ENCODE peak calls at places on chromosome 7, in five cellular contexts. One of them, this sample, is unnamed.

GRCh38 chr7:112262804-112263203 is 56.3 kb downstream of the ZNF277 start:
- DNase-seq in GM12865: no peak
- DNase-seq in HFFc6: no peak
- DNase-seq in astrocyte of the cerebellum: no peak
- DNase-seq in tibial artery: no peak
- DNase-seq in this sample: no peak

GRCh38 chr7:123621707-123622106 is 20.1 kb downstream of the ASB15 start:
- DNase-seq in GM12865: no peak
- DNase-seq in HFFc6: no peak
- DNase-seq in astrocyte of the cerebellum: no peak
- DNase-seq in tibial artery: no peak
- DNase-seq in this sample: no peak

GRCh38 chr7:16652888-16653287 is 6.9 kb downstream of the BZW2 start:
- DNase-seq in GM12865: no peak
- DNase-seq in HFFc6: no peak
- DNase-seq in astrocyte of the cerebellum: no peak
- DNase-seq in tibial artery: no peak
- DNase-seq in this sample: no peak

GRCh38 chr7:69166979-69167516 is 431.2 kb upstream of the AUTS2 start:
- DNase-seq in GM12865: no peak
- DNase-seq in HFFc6: no peak
- DNase-seq in astrocyte of the cerebellum: no peak
- DNase-seq in tibial artery: no peak
- DNase-seq in this sample: no peak

GRCh38 chr7:47937065-47937687 is 11.1 kb downstream of the PKD1L1 start:
- DNase-seq in GM12865: peak
- DNase-seq in HFFc6: no peak
- DNase-seq in astrocyte of the cerebellum: no peak
- DNase-seq in tibial artery: no peak
- DNase-seq in this sample: no peak

GRCh38 chr7:25859732-25860131 is 292.3 kb upstream of the NFE2L3 start:
- DNase-seq in GM12865: no peak
- DNase-seq in HFFc6: no peak
- DNase-seq in astrocyte of the cerebellum: no peak
- DNase-seq in tibial artery: no peak
- DNase-seq in this sample: no peak

GRCh38 chr7:135645296-135645904 is 16.9 kb upstream of the STMP1 start:
- DNase-seq in GM12865: peak
- DNase-seq in HFFc6: peak
- DNase-seq in astrocyte of the cerebellum: peak
- DNase-seq in tibial artery: no peak
- DNase-seq in this sample: no peak

GRCh38 chr7:47846117-47846836 is 102.0 kb downstream of the PKD1L1 start:
- DNase-seq in GM12865: no peak
- DNase-seq in HFFc6: peak
- DNase-seq in astrocyte of the cerebellum: no peak
- DNase-seq in tibial artery: no peak
- DNase-seq in this sample: no peak

GRCh38 chr7:20351901-20352300 is 21.2 kb downstream of the ITGB8 start:
- DNase-seq in GM12865: no peak
- DNase-seq in HFFc6: peak
- DNase-seq in astrocyte of the cerebellum: peak
- DNase-seq in tibial artery: no peak
- DNase-seq in this sample: no peak

GRCh38 chr7:143387156-143387975 is 6.2 kb downstream of the ZYX start:
- DNase-seq in GM12865: no peak
- DNase-seq in HFFc6: no peak
- DNase-seq in astrocyte of the cerebellum: no peak
- DNase-seq in tibial artery: no peak
- DNase-seq in this sample: peak

GRCh38 chr7:103660455-103661371 is 214.7 kb upstream of the SLC26A5 start:
- DNase-seq in GM12865: no peak
- DNase-seq in HFFc6: peak
- DNase-seq in astrocyte of the cerebellum: peak
- DNase-seq in tibial artery: no peak
- DNase-seq in this sample: no peak

GRCh38 chr7:91264083-91264923 is at the start of gene FZD1:
- DNase-seq in GM12865: peak
- DNase-seq in HFFc6: peak
- DNase-seq in astrocyte of the cerebellum: peak
- DNase-seq in tibial artery: peak
- DNase-seq in this sample: peak
- TF ChIP-seq CTCF in GM12865: no peak
- TF ChIP-seq CTCF in HFFc6: peak
- TF ChIP-seq CTCF in astrocyte of the cerebellum: peak
- TF ChIP-seq CTCF in tibial artery: no peak
- TF ChIP-seq CTCF in this sample: no peak

DNA sequence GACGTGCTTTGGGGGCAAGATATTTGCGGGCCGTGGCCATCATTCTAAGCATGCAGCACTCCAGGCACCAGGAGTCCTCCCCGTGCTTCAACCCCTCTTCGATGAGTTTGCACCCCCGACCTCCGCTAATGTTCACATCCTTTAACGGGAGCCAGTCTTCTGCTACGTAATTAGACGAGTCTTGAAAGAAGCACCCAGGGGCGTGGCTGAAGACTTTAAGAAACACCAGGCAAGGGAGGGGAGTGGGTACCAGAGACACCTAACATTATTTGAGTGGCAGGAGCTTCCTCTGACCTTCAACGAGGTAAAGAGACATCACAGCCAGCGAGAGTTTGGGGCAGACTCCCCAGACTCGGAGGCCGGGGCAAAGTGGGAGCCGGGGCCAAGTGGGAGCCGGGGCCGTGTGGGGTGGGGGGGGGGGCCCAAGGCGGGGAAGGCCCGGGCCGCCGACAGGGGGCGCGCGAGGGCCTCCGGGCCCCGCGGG is 31.1 kb upstream of the TOMM7 start:
- DNase-seq in GM12865: peak
- DNase-seq in HFFc6: no peak
- DNase-seq in astrocyte of the cerebellum: no peak
- DNase-seq in tibial artery: no peak
- DNase-seq in this sample: peak
- TF ChIP-seq CTCF in GM12865: peak
- TF ChIP-seq CTCF in HFFc6: no peak
- TF ChIP-seq CTCF in astrocyte of the cerebellum: peak
- TF ChIP-seq CTCF in tibial artery: peak
- TF ChIP-seq CTCF in this sample: no peak

DNA sequence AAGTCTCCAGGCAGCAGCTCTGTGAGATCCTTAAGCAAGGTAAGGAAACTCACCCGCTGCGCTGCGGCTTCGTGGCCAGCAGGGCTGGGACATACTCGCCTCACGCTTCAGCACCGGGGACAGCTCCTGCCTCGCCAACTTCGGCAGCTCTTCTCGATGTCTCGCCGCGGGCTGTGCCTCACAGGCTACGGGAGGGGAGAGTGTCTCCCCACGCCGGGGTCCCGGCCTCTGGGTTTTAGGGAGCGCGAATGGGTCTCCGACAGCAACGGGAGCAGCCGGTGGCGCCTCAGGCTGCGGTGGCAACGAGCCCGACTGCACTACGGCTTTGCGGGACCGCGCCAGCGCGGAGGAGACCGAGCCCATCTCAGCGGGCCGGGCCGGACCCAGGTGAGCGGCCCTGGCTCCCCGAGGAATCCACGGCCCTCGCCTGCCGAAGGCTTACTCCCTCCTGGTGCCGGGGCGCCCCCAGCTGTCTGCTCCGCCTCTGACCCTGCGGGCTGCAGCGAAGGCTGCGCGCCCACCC is 62.4 kb downstream of the LSM5 start:
- DNase-seq in GM12865: peak
- DNase-seq in HFFc6: peak
- DNase-seq in astrocyte of the cerebellum: peak
- DNase-seq in tibial artery: peak
- DNase-seq in this sample: no peak
- TF ChIP-seq CTCF in GM12865: peak
- TF ChIP-seq CTCF in HFFc6: no peak
- TF ChIP-seq CTCF in astrocyte of the cerebellum: peak
- TF ChIP-seq CTCF in tibial artery: peak
- TF ChIP-seq CTCF in this sample: no peak

GRCh38 chr7:50976064-50976463 is 193.4 kb upstream of the GRB10 start:
- DNase-seq in GM12865: no peak
- DNase-seq in HFFc6: no peak
- DNase-seq in astrocyte of the cerebellum: no peak
- DNase-seq in tibial artery: no peak
- DNase-seq in this sample: no peak

GRCh38 chr7:50982626-50983025 is 199.9 kb upstream of the GRB10 start:
- DNase-seq in GM12865: no peak
- DNase-seq in HFFc6: no peak
- DNase-seq in astrocyte of the cerebellum: no peak
- DNase-seq in tibial artery: no peak
- DNase-seq in this sample: no peak

GRCh38 chr7:50978633-50979215 is 196.0 kb upstream of the GRB10 start:
- DNase-seq in GM12865: no peak
- DNase-seq in HFFc6: peak
- DNase-seq in astrocyte of the cerebellum: no peak
- DNase-seq in tibial artery: no peak
- DNase-seq in this sample: no peak

DNA sequence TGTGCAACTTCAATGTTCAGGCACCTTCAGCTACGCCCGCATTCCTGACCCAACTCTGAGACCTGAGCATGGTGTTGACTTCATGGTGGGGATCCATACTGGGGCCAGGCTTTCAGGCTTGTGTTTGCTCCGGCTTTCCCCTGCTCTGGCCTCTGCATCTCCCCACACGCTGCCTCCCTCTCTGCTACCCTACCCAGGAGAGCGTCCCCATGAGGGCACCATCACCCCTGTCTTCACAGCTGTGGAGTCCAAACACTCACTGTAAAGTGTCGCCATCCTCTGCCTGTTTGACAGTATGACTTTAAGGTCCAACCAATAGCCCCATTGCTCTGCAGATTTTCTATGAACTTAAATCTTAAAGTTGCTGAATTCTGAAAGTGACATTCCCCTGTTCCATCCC is 199.0 kb upstream of the GRB10 start:
- DNase-seq in GM12865: no peak
- DNase-seq in HFFc6: no peak
- DNase-seq in astrocyte of the cerebellum: no peak
- DNase-seq in tibial artery: no peak
- DNase-seq in this sample: no peak
- TF ChIP-seq CTCF in GM12865: no peak
- TF ChIP-seq CTCF in HFFc6: no peak
- TF ChIP-seq CTCF in astrocyte of the cerebellum: no peak
- TF ChIP-seq CTCF in tibial artery: no peak
- TF ChIP-seq CTCF in this sample: no peak

GRCh38 chr7:142377567-142377966 is 119.7 kb upstream of the PRSS58 start:
- DNase-seq in GM12865: no peak
- DNase-seq in HFFc6: no peak
- DNase-seq in astrocyte of the cerebellum: no peak
- DNase-seq in tibial artery: no peak
- DNase-seq in this sample: no peak

GRCh38 chr7:142379445-142379844 is 121.6 kb upstream of the PRSS58 start:
- DNase-seq in GM12865: no peak
- DNase-seq in HFFc6: no peak
- DNase-seq in astrocyte of the cerebellum: no peak
- DNase-seq in tibial artery: no peak
- DNase-seq in this sample: no peak

GRCh38 chr7:142372727-142373126 is 114.9 kb upstream of the PRSS58 start:
- DNase-seq in GM12865: no peak
- DNase-seq in HFFc6: no peak
- DNase-seq in astrocyte of the cerebellum: no peak
- DNase-seq in tibial artery: no peak
- DNase-seq in this sample: no peak

GRCh38 chr7:142376356-142376997 is 118.6 kb upstream of the PRSS58 start:
- DNase-seq in GM12865: no peak
- DNase-seq in HFFc6: no peak
- DNase-seq in astrocyte of the cerebellum: no peak
- DNase-seq in tibial artery: no peak
- DNase-seq in this sample: no peak

DNA sequence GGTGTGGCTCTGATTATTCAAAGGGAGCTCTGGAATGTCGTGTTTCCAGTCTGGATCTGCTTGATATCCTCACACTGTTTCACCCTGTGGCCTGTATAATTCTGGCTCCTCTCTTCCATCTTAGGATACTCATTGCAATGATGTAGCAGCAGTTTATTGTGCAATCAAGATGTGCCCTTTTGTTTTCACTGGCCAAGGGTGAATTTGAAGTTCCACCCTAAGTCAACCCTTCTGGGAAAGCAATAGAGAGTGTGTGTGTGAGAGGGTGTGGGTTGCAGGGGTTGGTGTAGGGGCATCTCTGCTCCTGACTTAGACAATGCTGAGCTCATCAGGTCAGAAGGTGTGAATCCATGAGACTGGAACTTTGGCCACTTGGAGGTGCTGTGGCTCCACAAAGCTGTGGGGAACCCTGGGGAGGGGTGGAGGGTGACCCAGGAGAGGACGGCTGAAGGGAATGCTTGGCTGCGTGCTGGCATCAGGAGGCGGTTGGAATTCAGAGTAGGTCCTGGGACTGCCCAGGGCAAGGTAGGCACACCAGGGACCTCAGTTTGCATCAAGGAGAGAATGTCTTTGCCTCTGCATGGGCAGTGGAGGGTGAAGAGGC is 118.0 kb upstream of the PRSS58 start:
- DNase-seq in GM12865: no peak
- DNase-seq in HFFc6: peak
- DNase-seq in astrocyte of the cerebellum: no peak
- DNase-seq in tibial artery: no peak
- DNase-seq in this sample: no peak
- TF ChIP-seq CTCF in GM12865: no peak
- TF ChIP-seq CTCF in HFFc6: peak
- TF ChIP-seq CTCF in astrocyte of the cerebellum: no peak
- TF ChIP-seq CTCF in tibial artery: no peak
- TF ChIP-seq CTCF in this sample: no peak

DNA sequence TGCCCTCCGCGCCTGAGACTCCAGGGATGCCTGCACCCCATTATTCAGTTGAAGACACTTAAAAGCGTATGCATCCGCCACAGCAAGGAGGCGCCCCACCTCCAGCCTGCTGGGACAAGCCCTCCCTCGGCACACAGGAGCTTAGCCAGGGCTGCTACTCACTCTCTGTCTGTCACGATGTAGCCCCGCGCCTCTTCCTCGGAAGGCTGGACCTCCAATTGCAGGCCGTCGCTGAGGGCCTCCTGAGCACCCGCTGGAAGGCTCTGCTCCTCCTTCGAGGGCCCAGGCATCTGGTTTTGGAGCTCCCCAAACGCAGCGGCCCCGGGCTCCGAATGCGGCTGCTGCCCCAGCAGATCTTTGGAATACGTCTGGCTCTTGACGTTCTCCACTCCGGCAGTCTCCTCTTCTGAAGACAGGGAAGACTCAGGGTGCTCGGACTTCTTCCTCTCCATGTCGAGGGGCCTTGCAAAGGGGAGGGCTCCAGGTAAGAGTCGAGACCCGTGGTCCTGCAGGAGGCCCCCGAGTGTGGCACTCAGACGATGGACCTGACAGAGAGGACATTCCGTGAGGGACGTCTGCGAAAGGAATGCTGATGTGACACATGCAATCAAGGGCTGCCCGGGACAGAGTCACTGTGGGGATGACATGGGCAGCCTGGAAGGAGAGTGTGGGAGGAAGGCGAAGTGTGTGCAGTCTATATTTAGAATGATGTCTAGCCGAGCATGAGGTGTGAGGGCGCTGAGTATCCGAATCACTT is 453.9 kb downstream of the PTPRN2 start:
- DNase-seq in GM12865: no peak
- DNase-seq in HFFc6: no peak
- DNase-seq in astrocyte of the cerebellum: no peak
- DNase-seq in tibial artery: peak
- DNase-seq in this sample: no peak
- TF ChIP-seq CTCF in GM12865: no peak
- TF ChIP-seq CTCF in HFFc6: no peak
- TF ChIP-seq CTCF in astrocyte of the cerebellum: no peak
- TF ChIP-seq CTCF in tibial artery: no peak
- TF ChIP-seq CTCF in this sample: no peak

This sample was measured in omental fat pad.